ENCODE peak calls at places on chromosomes 4 and X, in ten cellular contexts. X is body of pancreas, C is lower leg skin, H is suprapubic skin, N is heart left ventricle, G is uterus, S is H54, M is stomach, Y is Peyer's patch, A is transverse colon. L is an unnamed sample.

GRCh38 chr4:6476893-6477292 is 4.5 kb upstream of the PPP2R2C start:
- DNase-seq in X (no peak), H (peak; percentile 20), C (peak; percentile 46), Y (no peak), S (no peak), M (no peak), N (no peak), A (no peak), G (no peak), L (no peak)

GRCh38 chr4:85475631-85476233 is 782 bp downstream of the ARHGAP24 start:
- DNase-seq in M (no peak), Y (no peak), C (no peak), A (no peak), N (peak; percentile 52), H (no peak), X (peak; percentile 42), G (no peak), S (no peak), L (no peak)

GRCh38 chr4:17126306-17126978 is 228.0 kb upstream of the LDB2 start:
- DNase-seq in C (no peak), M (no peak), N (no peak), X (no peak), G (no peak), S (no peak), H (no peak), A (no peak), Y (no peak), L (no peak)

GRCh38 chr4:162499478-162499877 is 335.7 kb upstream of the FSTL5 start:
- DNase-seq in N (no peak), X (no peak), M (no peak), S (no peak), A (no peak), H (no peak), G (no peak), Y (no peak), C (no peak), L (no peak)

GRCh38 chr4:76590847-76591281 is 155.8 kb downstream of the SHROOM3 start:
- DNase-seq in G (no peak), A (no peak), S (no peak), Y (no peak), C (no peak), X (no peak), N (no peak), M (no peak), H (no peak), L (no peak)

GRCh38 chrX:119252716-119253115 is 16.6 kb downstream of the PGRMC1 start:
- DNase-seq in H (no peak), X (no peak), N (no peak), C (no peak), Y (no peak), M (no peak), A (no peak), S (no peak), G (no peak), L (no peak)

GRCh38 chr4:145736241-145736831 is 56.4 kb downstream of the C4orf51 start:
- DNase-seq in A (peak; percentile 21), G (peak; percentile 68), X (peak; percentile 52), S (no peak), N (peak; percentile 61), M (peak; percentile 83), C (no peak), H (no peak), Y (no peak), L (no peak)

GRCh38 chr4:53039741-53040458 is 177.8 kb downstream of the RASL11B start:
- DNase-seq in X (no peak), G (no peak), A (no peak), M (no peak), Y (no peak), C (no peak), N (no peak), H (no peak), S (no peak), L (peak; percentile 38)

GRCh38 chr4:25313194-25313895 is 771 bp downstream of the ZCCHC4 start:
- DNase-seq in A (no peak), M (no peak), C (no peak), Y (no peak), S (no peak), N (no peak), X (no peak), G (no peak), H (no peak), L (peak; percentile 36)

GRCh38 chrX:1502853-1503252 is 34.1 kb downstream of the P2RY8 start:
- DNase-seq in X (no peak), A (no peak), H (no peak), G (no peak), C (no peak), Y (no peak), M (no peak), N (no peak), S (no peak), L (no peak)

GRCh38 chrX:1511150-1511549 is 25.8 kb downstream of the P2RY8 start:
- DNase-seq in C (peak; percentile 2), X (no peak), M (no peak), S (no peak), G (no peak), N (no peak), H (no peak), Y (no peak), A (no peak), L (no peak)

GRCh38 chrX:1506916-1507315 is 30.1 kb downstream of the P2RY8 start:
- DNase-seq in H (peak; percentile 56), N (no peak), C (peak; percentile 28), M (no peak), Y (no peak), X (no peak), A (no peak), G (no peak), S (no peak), L (no peak)

GRCh38 chrX:1511829-1512228 is 25.2 kb downstream of the P2RY8 start:
- DNase-seq in A (no peak), H (no peak), M (no peak), S (no peak), N (no peak), G (no peak), C (peak; percentile 42), X (no peak), Y (no peak), L (no peak)

DNA sequence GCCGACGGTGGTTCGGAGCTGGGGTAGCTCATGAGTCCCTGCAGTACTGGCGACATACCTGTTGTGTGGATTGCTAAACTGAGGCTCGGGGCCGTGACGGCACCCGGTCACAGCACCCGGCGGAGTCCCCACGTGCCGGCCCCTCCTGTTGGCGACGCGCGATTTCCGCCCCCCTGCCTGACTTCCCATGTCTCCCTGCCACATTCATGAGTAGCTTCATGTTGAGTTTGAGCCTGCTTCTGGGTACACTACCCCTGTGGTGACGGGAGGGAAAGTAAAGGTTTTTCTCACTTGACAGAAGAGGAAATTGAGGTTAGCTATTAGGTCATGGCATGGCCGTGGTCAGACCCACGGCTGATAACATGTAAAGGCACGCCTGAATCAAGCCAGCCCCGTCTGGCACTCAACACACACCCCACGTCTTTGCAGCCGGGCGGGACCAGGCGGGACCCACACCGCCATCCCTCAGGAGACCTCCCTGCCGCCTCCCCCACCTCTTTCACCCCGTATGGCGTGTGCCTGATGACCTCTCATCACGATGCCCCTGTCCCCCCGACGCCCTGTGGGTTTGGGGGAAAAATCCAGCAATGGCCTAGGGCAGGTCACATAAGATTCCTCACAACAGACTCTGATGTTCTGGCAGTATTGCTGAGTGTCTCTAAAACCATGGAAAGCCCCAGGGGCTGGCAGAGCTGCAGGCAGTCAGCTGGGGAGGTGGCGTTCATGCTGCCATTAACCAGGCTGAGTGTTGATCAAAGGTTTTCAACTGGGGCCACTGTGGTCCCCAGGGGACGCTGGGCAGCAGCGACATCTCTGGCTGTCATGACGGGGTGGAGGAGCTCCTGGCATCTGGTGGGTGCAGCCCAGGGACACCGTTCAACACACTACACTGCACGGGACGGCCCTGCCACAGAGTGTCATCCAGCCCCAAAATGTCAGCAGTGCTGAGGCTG is 29.2 kb downstream of the P2RY8 start:
- DNase-seq in X (no peak), C (peak; percentile 82), Y (no peak), S (no peak), H (peak; percentile 71), G (no peak), A (peak; percentile 37), N (no peak), M (no peak), L (no peak)
- TF ChIP-seq POLR2A in X (no peak), C (no peak), Y (no peak), S (no peak), H (no peak), G (no peak), A (no peak), N (no peak), M (no peak), L (no peak)

GRCh38 chr4:187606581-187606980 is 389.0 kb upstream of the ZFP42 start:
- DNase-seq in A (peak; percentile 15), S (peak; percentile 15), X (peak; percentile 36), Y (no peak), C (no peak), M (no peak), N (no peak), H (no peak), G (no peak), L (peak; percentile 16)
- TF ChIP-seq POLR2A in A (no peak), S (no peak), X (no peak), Y (no peak), C (no peak), M (no peak), N (no peak), H (no peak), G (no peak), L (no peak)

GRCh38 chr4:26320453-26321325 is at the start of gene RBPJ:
- DNase-seq in G (peak; percentile 93), S (peak; percentile 69), H (peak; percentile 94), A (peak; percentile 90), C (peak; percentile 98), N (peak; percentile 92), Y (peak; percentile 93), M (peak; percentile 88), X (peak; percentile 91), L (peak; percentile 91)

GRCh38 chr4:26319467-26320158 is 1.2 kb upstream of the RBPJ start:
- DNase-seq in Y (peak; percentile 98), G (peak; percentile 97), S (peak; percentile 81), X (peak; percentile 99), A (peak; percentile 99), H (peak; percentile 98), N (peak; percentile 97), C (peak; percentile 99), M (peak; percentile 99), L (peak; percentile 95)

GRCh38 chr4:26322349-26322748 is 1.5 kb downstream of the RBPJ start:
- DNase-seq in Y (no peak), S (no peak), N (no peak), M (no peak), G (no peak), A (no peak), X (no peak), H (no peak), C (no peak), L (no peak)

GRCh38 chr4:26321326-26322276 is 787 bp downstream of the RBPJ start:
- DNase-seq in G (peak; percentile 18), Y (peak; percentile 51), A (peak; percentile 37), H (no peak), C (peak; percentile 88), N (peak; percentile 32), S (no peak), M (no peak), X (peak; percentile 36), L (peak; percentile 51)

GRCh38 chr4:26320159-26320452 is 708 bp upstream of the RBPJ start:
- DNase-seq in C (no peak), Y (no peak), M (no peak), S (no peak), G (no peak), N (no peak), A (no peak), X (no peak), H (no peak), L (peak; percentile 79)
- TF ChIP-seq POLR2A in C (no peak), Y (no peak), M (no peak), S (no peak), G (no peak), N (no peak), A (no peak), X (no peak), H (no peak), L (no peak)

GRCh38 chr4:687048-687974 is 1.6 kb downstream of the SLC49A3 start:
- DNase-seq in H (peak; percentile 96), X (peak; percentile 73), S (peak; percentile 99), A (peak; percentile 91), M (peak; percentile 90), N (peak; percentile 87), Y (peak; percentile 92), C (peak; percentile 98), G (peak; percentile 86), L (peak; percentile 77)
- TF ChIP-seq POLR2A in H (no peak), X (peak; percentile 14), S (peak; percentile 66), A (no peak), M (no peak), N (no peak), Y (peak; percentile 33), C (no peak), G (peak; percentile 48), L (no peak)